ENCODE peak calls at places on chromosomes 11 and 22, in six cellular contexts. O is left lung; S is spleen; K is naive thymus-derived CD4-positive, alpha-beta T cell; H is transverse colon; I is hepatocyte. W is an unnamed sample.

GRCh38 chr22:41976961-41977566 is 7.8 kb downstream of the SEPTIN3 start:
- DNase-seq in O (no peak), S (no peak), K (no peak), H (no peak), I (no peak), W (no peak)

GRCh38 chr22:36022162-36022561 is 6.5 kb downstream of the RBFOX2 start:
- DNase-seq in O (no peak), S (no peak), K (no peak), H (no peak), I (no peak), W (no peak)

GRCh38 chr11:116239247-116239646 is 533.5 kb downstream of the BUD13 start:
- DNase-seq in O (no peak), S (no peak), K (no peak), H (no peak), I (no peak), W (no peak)

GRCh38 chr11:67646535-67647336 is 3.8 kb downstream of the ACY3 start:
- DNase-seq in O (peak; percentile 31), S (peak; percentile 93), K (no peak), H (peak; percentile 79), I (no peak), W (no peak)

GRCh38 chr11:68798221-68798813 is 43.4 kb downstream of the CPT1A start:
- DNase-seq in O (no peak), S (peak; percentile 79), K (no peak), H (peak; percentile 34), I (no peak), W (no peak)

GRCh38 chr22:24051568-24051967 is 40.5 kb downstream of the CABIN1 start:
- DNase-seq in O (no peak), S (no peak), K (no peak), H (no peak), I (no peak), W (peak; percentile 85)

GRCh38 chr11:70176940-70177689 is 26.0 kb upstream of the FADD start:
- DNase-seq in O (no peak), S (peak; percentile 82), K (peak; percentile 29), H (peak; percentile 46), I (no peak), W (no peak)

GRCh38 chr11:94604496-94604895 is 37.3 kb downstream of the PIWIL4 start:
- DNase-seq in O (no peak), S (no peak), K (no peak), H (no peak), I (no peak), W (no peak)

GRCh38 chr22:29842740-29843139 is 4.7 kb upstream of the ASCC2 start:
- DNase-seq in O (no peak), S (no peak), K (no peak), H (no peak), I (peak; percentile 28), W (peak; percentile 62)

GRCh38 chr11:98589975-98590374 is 430.8 kb upstream of the CNTN5 start:
- DNase-seq in O (no peak), S (no peak), K (no peak), H (no peak), I (no peak), W (no peak)

GRCh38 chr11:17763703-17764102 is 29.1 kb downstream of the KCNC1 start:
- DNase-seq in O (no peak), S (no peak), K (no peak), H (no peak), I (no peak), W (no peak)

GRCh38 chr11:34890812-34891211 is 25.4 kb downstream of the APIP start:
- DNase-seq in O (no peak), S (no peak), K (no peak), H (no peak), I (peak; percentile 68), W (no peak)

GRCh38 chr11:105401269-105401809 is 208.5 kb upstream of the GRIA4 start:
- DNase-seq in O (no peak), S (no peak), K (no peak), H (no peak), I (peak; percentile 5), W (no peak)

GRCh38 chr11:92870241-92870826 is 99.1 kb upstream of the MTNR1B start:
- DNase-seq in O (no peak), S (no peak), K (no peak), H (no peak), I (no peak), W (no peak)

GRCh38 chr11:3135491-3136440 is 29.3 kb downstream of the OSBPL5 start:
- DNase-seq in O (peak; percentile 30), S (peak; percentile 82), K (no peak), H (peak; percentile 7), I (no peak), W (no peak)

GRCh38 chr22:31130873-31131272 is 8.1 kb downstream of the INPP5J start:
- DNase-seq in O (no peak), S (peak; percentile 39), K (no peak), H (no peak), I (no peak), W (no peak)

GRCh38 chr11:32852142-32852541 is 22.4 kb downstream of the PRRG4 start:
- DNase-seq in O (peak; percentile 38), S (no peak), K (no peak), H (peak; percentile 52), I (peak; percentile 67), W (no peak)

GRCh38 chr22:39132281-39132680 is 20.2 kb downstream of the CBX7 start:
- DNase-seq in O (no peak), S (peak; percentile 64), K (no peak), H (no peak), I (no peak), W (no peak)

GRCh38 chr11:119832536-119832935 is 103.5 kb upstream of the NECTIN1 start:
- DNase-seq in O (peak; percentile 43), S (no peak), K (no peak), H (peak; percentile 70), I (peak; percentile 77), W (no peak)

GRCh38 chr22:26552466-26552865 is 37.5 kb downstream of the TPST2 start:
- DNase-seq in O (no peak), S (no peak), K (no peak), H (no peak), I (no peak), W (no peak)

GRCh38 chr22:47547881-47548630 is 785.6 kb downstream of the TBC1D22A start:
- DNase-seq in O (no peak), S (no peak), K (no peak), H (no peak), I (no peak), W (peak; percentile 54)

GRCh38 chr11:73215191-73216134 is 2.6 kb upstream of the P2RY2 start:
- DNase-seq in O (peak; percentile 30), S (peak; percentile 59), K (no peak), H (no peak), I (no peak), W (no peak)

GRCh38 chr11:113873241-113873626 is 2.1 kb downstream of the USP28 start:
- DNase-seq in O (no peak), S (no peak), K (no peak), H (no peak), I (no peak), W (peak; percentile 73)

GRCh38 chr11:89540826-89541225 is 49.7 kb upstream of the NOX4 start:
- DNase-seq in O (no peak), S (no peak), K (no peak), H (no peak), I (no peak), W (no peak)

GRCh38 chr22:29121124-29121523 is 48.3 kb downstream of the KREMEN1 start:
- DNase-seq in O (no peak), S (no peak), K (no peak), H (no peak), I (no peak), W (no peak)

DNA sequence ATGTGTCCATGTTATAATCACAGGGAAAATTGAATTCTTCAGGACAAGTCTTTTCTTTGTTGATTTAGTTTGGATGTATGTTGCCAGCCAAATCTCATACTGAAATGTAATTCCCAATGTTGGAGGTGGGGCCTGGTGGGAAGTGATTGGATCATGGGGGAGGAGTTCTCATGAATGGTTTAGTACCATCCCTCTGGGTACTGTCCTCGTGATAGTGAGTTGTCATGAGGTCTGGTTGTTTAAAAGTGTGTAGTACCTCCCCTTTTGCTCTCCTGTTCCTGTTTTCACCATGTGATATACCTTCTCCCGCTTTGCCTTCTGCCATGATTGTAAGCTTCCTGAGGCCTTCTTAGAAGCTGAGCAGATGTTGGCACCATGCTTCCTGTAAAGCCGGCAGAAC is 100.3 kb downstream of the CCDC81 start:
- DNase-seq in O (no peak), S (no peak), K (no peak), H (no peak), I (no peak), W (no peak)
- H3K27ac ChIP-seq in O (no peak overlapping the region), S (peak overlapping the region; percentile 46), K (no peak overlapping the region), H (no peak overlapping the region), I (peak overlapping the region; percentile 82), W (peak overlapping the region; percentile 71)

DNA sequence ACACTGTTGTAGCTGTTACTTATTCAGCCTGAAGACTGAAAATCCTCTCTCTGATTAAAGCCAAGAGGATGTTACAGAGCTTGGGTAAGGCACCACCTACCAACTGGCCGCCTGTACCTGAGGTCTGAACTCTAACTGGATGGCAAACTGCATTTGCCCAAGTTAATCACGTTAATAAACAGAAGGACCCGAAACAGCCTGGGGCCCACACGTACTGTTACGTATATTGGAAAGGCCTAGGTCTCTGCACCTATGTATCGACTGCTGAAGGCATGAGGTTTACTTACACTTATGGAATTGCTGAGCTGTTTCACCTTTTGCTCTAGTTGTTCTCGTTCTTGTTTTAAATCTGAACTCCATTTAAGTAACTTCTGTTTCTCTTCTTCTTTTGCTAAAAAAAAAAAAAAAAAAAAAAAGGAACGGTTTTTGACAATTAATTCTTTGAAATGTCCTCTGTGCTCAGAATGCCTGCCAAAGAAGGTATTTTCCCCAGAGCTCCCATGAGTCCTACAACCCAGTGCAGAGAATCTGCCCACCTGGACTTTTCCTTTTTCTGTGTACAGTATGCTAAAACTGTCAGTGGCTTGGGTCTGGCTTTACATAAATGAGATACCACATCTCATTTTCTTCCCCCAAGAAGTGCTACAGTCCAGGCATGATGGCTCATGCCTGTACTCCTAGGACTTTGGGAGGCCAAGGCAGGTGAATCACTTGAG is 13.1 kb downstream of the LARGE2 start:
- DNase-seq in O (no peak), S (peak; percentile 56), K (no peak), H (no peak), I (no peak), W (no peak)
- H3K4me1 ChIP-seq in O (peaks cover 12% of the 10 kb centered on the region), S (peaks cover 51% of the 10 kb centered on the region), K (peaks cover 12% of the 10 kb centered on the region), H (peaks cover 3% of the 10 kb centered on the region), I (peaks cover 4% of the 10 kb centered on the region), W (peaks cover 9% of the 10 kb centered on the region)

GRCh38 chr11:11806074-11806473 is 35.7 kb upstream of the USP47 start:
- DNase-seq in O (no peak), S (no peak), K (no peak), H (no peak), I (no peak), W (no peak)
- H3K27ac ChIP-seq in O (no peak overlapping the region), S (no peak overlapping the region), K (no peak overlapping the region), H (peak overlapping the region; percentile 2), I (no peak overlapping the region), W (peak overlapping the region; percentile 57)

GRCh38 chr11:122159861-122160260 is 43.8 kb upstream of the BLID start:
- DNase-seq in O (no peak), S (no peak), K (no peak), H (no peak), I (no peak), W (no peak)

GRCh38 chr11:122159173-122159701 is 43.2 kb upstream of the BLID start:
- DNase-seq in O (peak; percentile 32), S (no peak), K (no peak), H (no peak), I (peak; percentile 23), W (no peak)

GRCh38 chr11:122163420-122163819 is 47.4 kb upstream of the BLID start:
- DNase-seq in O (no peak), S (no peak), K (no peak), H (no peak), I (no peak), W (no peak)

GRCh38 chr11:122161191-122161590 is 45.2 kb upstream of the BLID start:
- DNase-seq in O (no peak), S (no peak), K (no peak), H (no peak), I (no peak), W (no peak)

GRCh38 chr11:122162095-122162494 is 46.1 kb upstream of the BLID start:
- DNase-seq in O (no peak), S (no peak), K (no peak), H (no peak), I (no peak), W (no peak)
- H3K4me1 ChIP-seq in O (no peaks in the 10 kb centered on the region), S (peaks cover under 1% of the 10 kb centered on the region), K (no peaks in the 10 kb centered on the region), H (no peaks in the 10 kb centered on the region), I (peaks cover 10% of the 10 kb centered on the region), W (peaks cover 10% of the 10 kb centered on the region)

W was measured in right atrium auricular region.